ENCODE peak calls at places on chromosomes 16 and 17, in four cellular contexts. T is H1, H is K562, C is GM12891. R is an unnamed sample.

GRCh38 chr16:67207116-67207856 is 8.4 kb downstream of the ELMO3 start:
- DNase-seq in T (no peak), H (no peak), C (no peak), R (no peak)

GRCh38 chr16:46789075-46789474 is 40.9 kb upstream of the MYLK3 start:
- DNase-seq in T (no peak), H (no peak), C (no peak), R (no peak)

GRCh38 chr16:25747160-25747758 is 55.5 kb downstream of the HS3ST4 start:
- DNase-seq in T (no peak), H (peak), C (no peak), R (no peak)

GRCh38 chr17:9146064-9146463 is 124.8 kb downstream of the NTN1 start:
- DNase-seq in T (no peak), H (no peak), C (no peak), R (no peak)

GRCh38 chr17:34146440-34147043 is 108.5 kb upstream of the CCL2 start:
- DNase-seq in T (no peak), H (peak), C (peak), R (peak)

GRCh38 chr17:41527076-41528023 is 758 bp downstream of the KRT19 start:
- DNase-seq in T (no peak), H (peak), C (no peak), R (no peak)

GRCh38 chr16:85460983-85461813 is 151.9 kb upstream of the GSE1 start:
- DNase-seq in T (no peak), H (peak), C (no peak), R (no peak)

GRCh38 chr17:41464682-41465081 is 2.5 kb downstream of the KRT32 start:
- DNase-seq in T (no peak), H (no peak), C (no peak), R (no peak)

GRCh38 chr17:74362811-74363498 is 1.3 kb upstream of the BTBD17 start:
- DNase-seq in T (no peak), H (no peak), C (no peak), R (no peak)

GRCh38 chr16:4535627-4536108 is 2.9 kb downstream of the CDIP1 start:
- DNase-seq in T (no peak), H (no peak), C (no peak), R (no peak)

GRCh38 chr17:61478026-61478789 is 26.0 kb downstream of the TBX4 start:
- DNase-seq in T (no peak), H (no peak), C (no peak), R (no peak)

GRCh38 chr17:82647593-82648164 is 565 bp downstream of the WDR45B start:
- DNase-seq in T (no peak), H (peak), C (peak), R (peak)

GRCh38 chr16:83561876-83562275 is 245.9 kb upstream of the HSBP1 start:
- DNase-seq in T (no peak), H (peak), C (no peak), R (no peak)

GRCh38 chr16:56199164-56199563 is 7.9 kb downstream of the GNAO1 start:
- DNase-seq in T (no peak), H (no peak), C (no peak), R (no peak)

GRCh38 chr17:11935734-11936406 is 61.4 kb downstream of the ZNF18 start:
- DNase-seq in T (peak), H (peak), C (peak), R (no peak)

GRCh38 chr16:65809627-65810026 is 556.9 kb upstream of the CDH5 start:
- DNase-seq in T (no peak), H (no peak), C (no peak), R (no peak)

GRCh38 chr17:27986805-27987684 is 55.4 kb upstream of the NLK start:
- DNase-seq in T (no peak), H (peak), C (no peak), R (no peak)

GRCh38 chr16:78962457-78962929 is 638.0 kb downstream of the MAF start:
- DNase-seq in T (no peak), H (no peak), C (no peak), R (no peak)

GRCh38 chr17:49360796-49361128 is 1.3 kb downstream of the ZNF652 start:
- DNase-seq in T (no peak), H (no peak), C (no peak), R (no peak)

GRCh38 chr17:62052765-62053338 is 12.2 kb downstream of the MED13 start:
- DNase-seq in T (no peak), H (no peak), C (no peak), R (no peak)

GRCh38 chr17:3976675-3977171 is 12.5 kb upstream of the ATP2A3 start:
- DNase-seq in T (no peak), H (no peak), C (no peak), R (no peak)

GRCh38 chr16:66334856-66335255 is 31.6 kb upstream of the CDH5 start:
- DNase-seq in T (no peak), H (no peak), C (no peak), R (no peak)

GRCh38 chr17:2442166-2442565 is 41.3 kb upstream of the MNT start:
- DNase-seq in T (no peak), H (no peak), C (no peak), R (no peak)

GRCh38 chr16:55349867-55350266 is 25.9 kb downstream of the IRX6 start:
- DNase-seq in T (no peak), H (no peak), C (no peak), R (no peak)

GRCh38 chr17:2703181-2703580 is 8.4 kb downstream of the CLUH start:
- DNase-seq in T (no peak), H (no peak), C (no peak), R (no peak)

GRCh38 chr17:30235386-30236296 is at the start of gene SLC6A4:
- DNase-seq in T (no peak), H (peak), C (no peak), R (peak)

GRCh38 chr16:35516551-35516950 is 2057.1 kb downstream of the TP53TG3F start:
- DNase-seq in T (no peak), H (no peak), C (no peak), R (no peak)

GRCh38 chr16:19113577-19114358 is at the start of gene ITPRIPL2:
- DNase-seq in T (no peak), H (peak), C (peak), R (peak)

GRCh38 chr16:66250686-66251405 is 115.6 kb upstream of the CDH5 start:
- DNase-seq in T (no peak), H (no peak), C (no peak), R (no peak)

GRCh38 chr17:82301916-82302497 is 15.4 kb downstream of the CD7 start:
- DNase-seq in T (no peak), H (no peak), C (peak), R (no peak)

GRCh38 chr16:29030086-29030840 is 45.4 kb downstream of the LAT start:
- DNase-seq in T (no peak), H (no peak), C (no peak), R (no peak)

GRCh38 chr17:13671341-13671740 is 69.6 kb upstream of the HS3ST3A1 start:
- DNase-seq in T (no peak), H (no peak), C (no peak), R (no peak)

GRCh38 chr16:83992624-83993023 is 24.6 kb downstream of the NECAB2 start:
- DNase-seq in T (no peak), H (no peak), C (no peak), R (no peak)

GRCh38 chr16:85286066-85286712 is 173.9 kb upstream of the CIBAR2 start:
- DNase-seq in T (no peak), H (no peak), C (no peak), R (no peak)

DNA sequence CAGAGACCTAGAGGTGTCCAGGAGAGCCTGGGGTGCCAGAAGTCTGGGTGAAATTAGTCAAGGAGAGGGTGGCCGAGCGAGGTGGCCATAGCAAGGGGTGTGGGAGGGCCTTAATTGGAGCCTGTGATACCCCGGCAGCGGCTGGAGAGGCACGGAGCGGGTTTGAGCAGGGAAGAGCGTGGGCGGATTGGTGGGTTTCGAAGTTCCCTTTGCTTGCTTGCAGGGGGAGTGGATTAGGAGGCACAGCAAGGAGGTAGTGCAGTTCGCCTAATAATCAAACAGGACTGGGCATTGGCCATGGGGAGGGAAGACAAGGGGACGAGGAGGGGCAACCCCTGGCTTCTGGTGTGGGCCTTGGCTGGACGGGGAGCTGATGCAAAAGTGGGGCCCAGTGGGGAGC is 5.4 kb upstream of the FAM83G start:
- DNase-seq in T (no peak), H (no peak), C (no peak), R (no peak)
- TF ChIP-seq POLR2A in T (no peak), H (no peak), C (no peak), R (no peak)

DNA sequence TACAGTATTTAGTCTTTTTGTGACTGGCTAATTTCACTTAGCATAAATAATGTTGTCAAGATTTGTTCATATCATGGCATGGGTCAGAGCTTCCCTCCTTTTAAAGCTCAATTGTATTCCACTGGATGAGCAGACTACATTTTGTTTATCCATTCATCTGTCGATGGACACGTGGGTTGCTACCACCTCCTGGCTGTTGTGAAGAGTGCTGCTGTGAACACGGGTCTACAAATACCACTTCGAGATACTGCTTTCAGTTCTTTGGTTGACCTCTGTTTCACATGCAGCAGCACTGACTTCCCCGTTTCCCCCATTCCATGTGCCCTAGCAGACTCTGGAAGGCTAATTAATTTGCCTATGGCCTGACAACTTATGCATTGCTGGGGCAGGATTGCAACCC is 285.4 kb downstream of the SHISA9 start:
- DNase-seq in T (no peak), H (no peak), C (no peak), R (no peak)
- TF ChIP-seq TAF1 in T (no peak), H (no peak), C (no peak), R (no peak)

GRCh38 chr17:76670020-76670707 is 26.6 kb upstream of the ST6GALNAC1 start:
- DNase-seq in T (no peak), H (no peak), C (no peak), R (no peak)

GRCh38 chr17:76670708-76671122 is 27.2 kb upstream of the ST6GALNAC1 start:
- DNase-seq in T (no peak), H (no peak), C (no peak), R (no peak)

GRCh38 chr17:76671912-76672262 is 28.3 kb upstream of the ST6GALNAC1 start:
- DNase-seq in T (no peak), H (no peak), C (no peak), R (no peak)

GRCh38 chr17:76672270-76672851 is 28.8 kb upstream of the ST6GALNAC1 start:
- DNase-seq in T (no peak), H (no peak), C (no peak), R (no peak)

DNA sequence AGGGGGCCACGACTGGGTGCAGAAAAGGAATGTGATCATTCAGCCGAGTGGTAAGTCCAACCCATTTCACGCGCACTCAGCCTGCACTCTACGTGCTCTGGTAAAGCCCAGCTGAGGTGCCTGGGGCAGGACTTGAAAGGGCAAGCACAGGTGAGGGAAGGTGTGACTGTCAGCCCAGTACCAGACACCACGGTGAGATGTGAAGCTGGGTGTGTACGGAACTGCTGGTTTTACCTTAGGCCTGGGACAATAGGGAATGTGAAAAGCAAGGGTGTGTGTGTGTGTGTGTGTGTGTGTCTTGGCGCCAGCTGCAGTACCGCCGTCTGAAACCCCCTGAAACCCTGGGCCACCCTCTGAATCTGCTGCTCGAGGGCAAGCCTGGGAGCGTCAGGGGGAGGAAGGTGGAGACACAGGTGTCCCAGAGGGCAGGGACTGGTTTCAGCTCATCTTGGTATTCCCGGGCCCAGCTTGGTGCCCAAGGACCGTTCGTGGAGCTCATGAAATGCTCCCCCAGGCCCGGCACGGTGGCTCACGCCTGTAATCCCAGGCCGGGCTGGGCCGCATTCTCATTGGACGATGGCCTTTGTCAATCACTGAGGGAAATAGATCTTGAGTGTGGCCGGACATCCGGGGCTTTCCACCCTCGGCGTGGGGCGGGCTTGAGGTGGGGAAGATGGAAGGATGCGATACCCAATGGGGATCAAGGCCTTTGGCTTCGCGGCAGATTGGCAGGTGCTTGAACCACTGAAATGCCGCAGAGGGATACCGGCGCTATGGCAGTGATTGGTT is 27.8 kb upstream of the ST6GALNAC1 start:
- DNase-seq in T (peak), H (peak), C (peak), R (peak)
- TF ChIP-seq POLR2A in T (peak), H (peak), C (no peak), R (no peak)

DNA sequence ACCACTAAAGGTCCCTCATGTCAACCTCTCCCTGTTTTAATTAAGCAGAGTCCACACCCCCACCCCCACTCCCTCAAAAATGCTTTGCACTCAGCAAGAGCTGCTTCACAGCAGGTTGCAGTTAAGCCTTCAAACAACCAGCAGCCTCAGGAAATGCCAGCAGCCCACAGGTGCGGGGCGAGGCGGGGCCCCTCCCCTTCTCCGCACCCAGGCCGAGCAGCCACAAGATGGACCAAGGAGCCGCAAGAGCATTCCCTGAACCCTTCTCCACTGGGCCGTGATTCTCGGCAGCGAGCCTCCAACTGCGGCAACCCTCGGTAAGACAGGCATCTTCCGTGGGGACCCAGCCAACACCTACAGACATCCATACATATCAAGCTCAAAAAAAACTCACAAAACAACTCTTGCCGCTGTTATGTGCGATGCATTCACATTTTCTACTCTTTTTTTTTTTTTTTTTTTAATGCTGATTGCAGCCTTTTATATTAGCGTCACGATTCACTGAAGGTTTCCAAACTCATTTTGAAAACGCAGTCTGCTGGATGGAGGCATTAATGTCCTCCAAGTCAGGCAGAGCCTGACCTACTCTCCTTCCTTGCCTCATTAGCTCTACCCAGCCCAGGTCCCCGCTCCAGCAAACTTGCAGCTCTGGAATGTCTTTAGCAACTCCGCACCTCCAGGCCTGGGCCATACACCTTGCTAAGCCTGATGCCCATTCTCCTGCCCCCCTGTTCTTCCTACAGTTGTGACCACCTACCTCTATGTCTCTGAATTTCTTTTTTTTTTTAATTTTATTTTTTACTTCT is 66.0 kb downstream of the AXIN2 start:
- DNase-seq in T (peak), H (no peak), C (no peak), R (no peak)
- TF ChIP-seq TAF1 in T (peak), H (no peak), C (no peak), R (no peak)

GRCh38 chr16:81636298-81636960 is 142.7 kb upstream of the PLCG2 start:
- DNase-seq in T (no peak), H (peak), C (no peak), R (no peak)

GRCh38 chr16:81634380-81635121 is 144.5 kb upstream of the PLCG2 start:
- DNase-seq in T (no peak), H (peak), C (no peak), R (no peak)

GRCh38 chr16:81633680-81634379 is 145.3 kb upstream of the PLCG2 start:
- DNase-seq in T (no peak), H (peak), C (no peak), R (no peak)

GRCh38 chr16:81637336-81638235 is 141.5 kb upstream of the PLCG2 start:
- DNase-seq in T (no peak), H (peak), C (no peak), R (no peak)

GRCh38 chr16:81635336-81635947 is 143.6 kb upstream of the PLCG2 start:
- DNase-seq in T (no peak), H (no peak), C (no peak), R (no peak)
- TF ChIP-seq POLR2A in T (no peak), H (no peak), C (no peak), R (no peak)

DNA sequence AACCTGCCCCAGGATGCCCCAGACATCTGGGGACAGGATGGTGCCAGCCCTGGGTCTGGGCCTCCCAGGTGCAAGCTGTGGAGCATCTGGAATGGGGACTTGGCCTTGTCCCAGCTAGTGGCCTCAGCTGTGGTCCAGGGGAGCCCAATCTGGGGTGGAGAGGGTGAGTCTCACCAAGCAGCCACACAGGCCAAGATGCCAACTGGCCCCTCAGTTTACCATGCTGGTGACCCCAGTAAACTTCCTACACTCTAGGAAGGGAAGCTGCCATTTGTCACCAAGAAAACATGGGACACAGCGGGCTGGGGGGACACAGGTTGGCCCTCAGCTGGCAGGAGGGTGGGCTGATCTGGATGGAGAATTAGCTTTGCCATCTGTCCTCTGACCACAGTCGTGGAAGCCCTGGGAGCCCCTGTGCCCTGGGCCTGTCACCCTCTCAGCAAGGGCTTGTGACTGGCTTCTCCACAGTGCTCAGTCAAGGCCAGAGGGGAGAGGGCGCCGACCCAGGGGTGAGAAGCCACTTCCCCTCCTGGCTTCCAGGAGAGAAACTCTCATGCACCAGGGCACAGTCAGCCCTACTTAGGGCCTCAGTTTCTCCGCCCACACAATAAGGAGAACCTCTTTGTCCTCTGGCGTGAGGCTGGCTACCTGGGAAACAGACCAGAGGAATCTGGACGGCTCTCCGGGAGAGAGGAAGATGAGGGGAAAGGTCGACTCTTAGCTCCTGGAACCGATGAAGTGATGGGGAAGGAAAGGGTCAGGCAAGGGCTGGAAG is 126.4 kb upstream of the SMURF2 start:
- DNase-seq in T (no peak), H (no peak), C (no peak), R (no peak)
- TF ChIP-seq TAF1 in T (no peak), H (no peak), C (no peak), R (no peak)

GRCh38 chr16:89557936-89558490 is 2.5 kb upstream of the RPL13 start:
- DNase-seq in T (no peak), H (no peak), C (no peak), R (no peak)
- TF ChIP-seq POLR2A in T (no peak), H (no peak), C (no peak), R (no peak)

DNA sequence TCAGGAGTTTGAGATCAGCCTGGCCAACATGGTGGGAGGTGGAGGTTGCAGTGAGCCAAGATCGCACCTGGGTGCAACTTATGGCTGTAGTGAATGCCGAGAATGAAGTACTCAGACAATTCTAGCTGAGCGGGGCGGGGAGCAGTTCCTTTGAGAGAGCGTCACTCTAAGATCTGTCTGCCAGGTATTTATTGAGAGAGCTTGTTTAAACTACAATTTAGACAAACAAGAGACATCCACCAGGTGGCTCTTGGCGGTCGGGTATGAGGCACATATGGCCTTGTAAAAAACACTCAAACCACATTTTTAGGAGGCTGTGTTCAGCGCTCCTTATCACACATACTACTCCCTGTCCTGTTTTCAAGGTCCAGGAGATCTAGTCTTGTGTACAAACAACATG is 40.6 kb upstream of the CDH1 start:
- DNase-seq in T (no peak), H (no peak), C (no peak), R (no peak)
- TF ChIP-seq TAF1 in T (no peak), H (no peak), C (no peak), R (no peak)